ENCODE peak calls at places on chromosome 6, in five cellular contexts. S is mucosa of descending colon, B is heart right ventricle, T is neural crest cell, Z is RWPE1. M is an unnamed sample.

GRCh38 chr6:142893088-142893487 is 51.9 kb downstream of the HIVEP2 start:
- DNase-seq in B (no peak), Z (peak), S (no peak), T (no peak), M (no peak)

GRCh38 chr6:109922851-109923250 is 55.3 kb upstream of the GPR6 start:
- DNase-seq in Z (no peak), T (no peak), B (no peak), S (no peak), M (no peak)

GRCh38 chr6:129493396-129493902 is 216.5 kb downstream of the ARHGAP18 start:
- DNase-seq in B (no peak), Z (peak), S (no peak), T (no peak), M (no peak)

GRCh38 chr6:21188505-21189223 is 404.9 kb upstream of the SOX4 start:
- DNase-seq in T (no peak), S (no peak), B (no peak), Z (peak), M (no peak)

GRCh38 chr6:132797975-132798819 is at the start of gene SLC18B1:
- DNase-seq in Z (peak), S (peak), B (peak), T (peak), M (no peak)

GRCh38 chr6:31308845-31309175 is 36.9 kb upstream of the HLA-C start:
- DNase-seq in S (no peak), B (no peak), T (no peak), Z (no peak), M (no peak)

GRCh38 chr6:87574237-87574636 is 15.6 kb downstream of the RARS2 start:
- DNase-seq in B (no peak), T (no peak), S (no peak), Z (no peak), M (no peak)

GRCh38 chr6:167392631-167393301 is 67.9 kb downstream of the TTLL2 start:
- DNase-seq in T (no peak), Z (no peak), S (no peak), B (no peak), M (no peak)

GRCh38 chr6:67131827-67132226 is 1424.8 kb upstream of the EYS start:
- DNase-seq in T (no peak), B (no peak), Z (no peak), S (no peak), M (no peak)

GRCh38 chr6:160088069-160088773 is 33.4 kb upstream of the SLC22A1 start:
- DNase-seq in S (peak), T (peak), Z (peak), B (peak), M (peak)

GRCh38 chr6:160086754-160087153 is 34.9 kb upstream of the SLC22A1 start:
- DNase-seq in S (no peak), T (no peak), Z (no peak), B (no peak), M (no peak)

GRCh38 chr6:160089534-160089897 is 32.1 kb upstream of the SLC22A1 start:
- DNase-seq in T (no peak), Z (no peak), S (no peak), B (no peak), M (no peak)

GRCh38 chr6:160085713-160086505 is 35.7 kb upstream of the SLC22A1 start:
- DNase-seq in Z (no peak), S (peak), T (no peak), B (no peak), M (no peak)

DNA sequence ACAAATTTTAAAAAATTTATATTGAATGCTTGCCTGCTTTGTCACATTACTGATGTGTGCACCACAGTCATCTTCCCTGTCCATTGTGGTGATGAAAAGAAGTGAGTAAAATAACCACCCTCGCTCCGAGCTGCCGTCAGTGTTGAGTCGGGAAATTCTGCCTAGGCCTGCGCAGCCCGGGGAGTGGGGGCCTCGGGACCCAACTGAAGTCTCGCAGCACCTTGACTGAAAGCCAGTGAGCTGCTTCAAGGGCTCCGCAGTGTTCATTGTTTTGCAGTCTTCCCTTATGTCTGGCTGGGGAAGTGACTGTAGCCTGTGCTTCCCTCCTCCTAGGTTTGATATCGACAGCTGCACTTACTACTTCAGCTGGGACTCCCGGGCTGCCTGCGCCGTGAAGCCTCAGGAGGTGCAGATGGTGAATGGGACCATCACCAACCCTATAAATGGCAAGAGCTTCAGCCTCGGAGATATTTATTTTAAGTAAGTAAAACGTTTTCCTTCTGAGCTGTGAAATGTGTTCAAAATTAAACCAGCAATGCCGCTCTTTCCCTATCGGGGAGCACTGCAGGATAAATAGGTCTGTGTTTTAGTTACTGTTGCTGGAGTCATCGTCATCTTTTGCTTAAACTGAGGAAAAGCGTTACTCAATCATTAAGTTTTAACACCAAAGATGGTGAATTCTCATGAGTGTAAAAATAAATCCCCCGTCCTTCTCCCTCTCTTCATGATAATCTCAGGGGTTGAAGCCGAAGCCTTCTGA is 32.7 kb upstream of the SLC22A1 start:
- DNase-seq in S (no peak), B (no peak), T (no peak), Z (no peak), M (no peak)
- TF ChIP-seq CTCF in S (no peak), B (no peak), T (no peak), Z (peak), M (no peak)

DNA sequence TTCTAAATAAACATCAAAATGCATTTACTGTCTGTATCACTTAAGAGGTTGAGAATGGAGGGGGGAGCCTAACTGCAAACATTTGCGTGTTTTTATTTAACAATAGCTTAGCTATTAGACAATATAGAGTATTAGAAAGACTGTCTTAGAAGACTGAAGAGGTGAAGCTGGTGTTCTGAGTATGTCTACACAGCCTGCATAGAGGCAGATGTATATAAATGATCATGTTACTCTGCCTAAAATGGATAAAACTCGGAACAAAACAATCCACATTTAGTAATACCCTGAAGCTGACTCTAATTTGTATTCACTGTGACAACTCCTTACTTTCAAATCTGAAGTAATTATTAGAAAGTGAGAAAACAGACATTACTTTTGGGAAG is 181.9 kb downstream of the GMPR start:
- DNase-seq in Z (no peak), B (no peak), T (no peak), S (no peak), M (no peak)
- TF ChIP-seq CTCF in Z (no peak), B (no peak), T (no peak), S (no peak), M (no peak)

DNA sequence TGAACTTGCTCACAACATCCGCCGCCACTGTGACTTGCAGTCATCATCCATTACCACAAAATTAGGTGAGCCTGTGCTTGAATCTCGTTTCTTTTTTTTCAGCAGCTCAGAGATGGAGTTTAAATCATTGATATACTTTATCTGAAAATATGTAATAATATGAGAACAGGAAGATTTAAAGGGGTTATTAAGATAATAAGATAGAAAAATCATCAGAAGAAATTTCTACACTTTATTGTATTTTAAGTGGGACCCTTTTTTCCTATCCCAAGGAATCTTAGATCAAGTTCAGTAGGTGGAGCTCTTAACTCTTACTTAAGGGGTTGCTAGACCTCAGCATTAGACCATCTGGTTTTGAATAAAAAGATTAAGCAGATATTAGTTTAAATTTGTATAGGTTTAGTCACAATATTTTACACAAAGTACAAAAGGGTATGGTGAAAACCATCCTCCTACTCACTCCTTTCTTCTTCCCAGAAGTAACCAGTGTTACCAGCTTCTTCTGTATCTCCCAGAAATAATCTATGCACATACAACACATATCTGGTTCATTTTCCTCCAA is 9.4 kb upstream of the NCOA7 start:
- DNase-seq in T (no peak), S (no peak), B (no peak), Z (no peak), M (no peak)
- TF ChIP-seq CTCF in T (no peak), S (no peak), B (no peak), Z (peak), M (peak)

GRCh38 chr6:40914005-40914404 is 125.0 kb downstream of the UNC5CL start:
- DNase-seq in T (no peak), Z (no peak), B (no peak), S (no peak), M (no peak)

GRCh38 chr6:40915165-40915564 is 123.9 kb downstream of the UNC5CL start:
- DNase-seq in T (no peak), B (no peak), Z (no peak), S (no peak), M (no peak)

GRCh38 chr6:40909811-40910210 is 129.2 kb downstream of the UNC5CL start:
- DNase-seq in S (no peak), Z (peak), T (no peak), B (no peak), M (no peak)

GRCh38 chr6:40910260-40910893 is 128.6 kb downstream of the UNC5CL start:
- DNase-seq in B (no peak), Z (no peak), T (no peak), S (no peak), M (no peak)

GRCh38 chr6:40912158-40912946 is 126.7 kb downstream of the UNC5CL start:
- DNase-seq in S (peak), T (no peak), B (peak), Z (peak), M (peak)
- TF ChIP-seq CTCF in S (peak), T (peak), B (peak), Z (no peak), M (peak)

M was measured in D721Med.